ENCODE peak calls at places on chromosomes 12 and 14, in five cellular contexts. H is NCI-H1092 treated with DMSO at 0.1 percent for 48 hours, T is Ammon's horn, A is HEK293T, J is pons. R is an unnamed sample.

GRCh38 chr12:31526158-31526546 is 64.8 kb downstream of the DENND5B start:
- DNase-seq in T (no peak), A (no peak), H (no peak), J (no peak), R (no peak)

GRCh38 chr14:98474900-98475299 is 797.1 kb downstream of the BCL11B start:
- DNase-seq in H (no peak), T (no peak), A (no peak), J (no peak), R (no peak)

GRCh38 chr12:32183646-32184045 is 77.0 kb downstream of the BICD1 start:
- DNase-seq in J (no peak), T (no peak), H (no peak), A (no peak), R (no peak)

GRCh38 chr12:65612440-65612839 is 211.8 kb upstream of the HMGA2 start:
- DNase-seq in A (no peak), T (no peak), H (no peak), J (no peak), R (no peak)

GRCh38 chr12:112900298-112901145 is 6.2 kb upstream of the OAS1 start:
- DNase-seq in A (peak), T (peak), H (peak), J (peak), R (peak)

GRCh38 chr12:17016116-17016864 is 410.3 kb upstream of the LMO3 start:
- DNase-seq in J (no peak), T (no peak), H (no peak), A (no peak), R (no peak)

GRCh38 chr14:68692916-68693771 is 99.7 kb downstream of the ZFP36L1 start:
- DNase-seq in A (no peak), J (no peak), H (no peak), T (no peak), R (no peak)

GRCh38 chr14:105862581-105863239 is 336.3 kb downstream of the TMEM121 start:
- DNase-seq in A (no peak), J (no peak), H (no peak), T (no peak), R (peak)

GRCh38 chr14:53971501-53971900 is 14.9 kb upstream of the BMP4 start:
- DNase-seq in A (no peak), T (no peak), H (no peak), J (no peak), R (no peak)

GRCh38 chr14:34081576-34082136 is 130.8 kb upstream of the EGLN3 start:
- DNase-seq in H (peak), T (peak), A (no peak), J (no peak), R (no peak)

GRCh38 chr14:73211251-73211650 is 26.1 kb upstream of the PAPLN start:
- DNase-seq in T (no peak), J (no peak), A (no peak), H (no peak), R (no peak)

GRCh38 chr12:106133136-106134087 is 5.3 kb downstream of the NUAK1 start:
- DNase-seq in H (no peak), T (no peak), J (no peak), A (no peak), R (no peak)

GRCh38 chr12:25550186-25550585 is 2.9 kb downstream of the LMNTD1 start:
- DNase-seq in H (no peak), T (no peak), A (no peak), J (no peak), R (no peak)

GRCh38 chr14:99479160-99479902 is 1.3 kb downstream of the SETD3 start:
- DNase-seq in T (no peak), H (no peak), J (no peak), A (no peak), R (no peak)

GRCh38 chr14:98177551-98177950 is 1094.4 kb downstream of the BCL11B start:
- DNase-seq in A (no peak), H (no peak), T (no peak), J (no peak), R (no peak)

GRCh38 chr14:101836131-101836530 is 74.6 kb downstream of the PPP2R5C start:
- DNase-seq in J (no peak), T (no peak), A (no peak), H (no peak), R (no peak)

GRCh38 chr14:101979666-101980065 is 15.3 kb downstream of the DYNC1H1 start:
- DNase-seq in T (no peak), H (no peak), A (no peak), J (no peak), R (no peak)

GRCh38 chr12:104958946-104959841 is 1.1 kb upstream of the SLC41A2 start:
- DNase-seq in T (no peak), J (no peak), H (no peak), A (no peak), R (no peak)

GRCh38 chr12:131076791-131077747 is 123.4 kb downstream of the ADGRD1 start:
- DNase-seq in T (no peak), H (no peak), J (no peak), A (no peak), R (peak)

GRCh38 chr12:116759783-116760581 is 21.9 kb downstream of the RNFT2 start:
- DNase-seq in J (no peak), T (no peak), A (no peak), H (no peak), R (no peak)

GRCh38 chr12:5139751-5140150 is 96.1 kb downstream of the KCNA5 start:
- DNase-seq in J (no peak), T (no peak), H (no peak), A (no peak), R (no peak)

GRCh38 chr12:24974216-24974615 is 25.3 kb upstream of the BCAT1 start:
- DNase-seq in J (no peak), H (no peak), T (no peak), A (no peak), R (no peak)

GRCh38 chr12:23536293-23536692 is 413.2 kb downstream of the SOX5 start:
- DNase-seq in J (no peak), H (peak), A (no peak), T (no peak), R (no peak)